ENCODE peak calls at places on chromosomes 2 and 18, in ten cellular contexts. E is astrocyte of the spinal cord, D is stomach, T is upper lobe of right lung, W is IMR-90, C is tibial nerve, M is brain microvascular endothelial cell, R is AG04450, U is cardiac fibroblast, N is testis. A is an unnamed sample.
A peak's percentile ranks its signal among the peaks of the same experiment; 100 is the strongest.

GRCh38 chr2:166458682-166459081 is 35.4 kb downstream of the SCN7A start:
- DNase-seq in E (no peak), D (no peak), T (no peak), W (no peak), C (no peak), M (no peak), R (no peak), U (no peak), N (no peak), A (no peak)

GRCh38 chr18:9539938-9540337 is 64.6 kb downstream of the RALBP1 start:
- DNase-seq in E (no peak), D (no peak), T (no peak), W (no peak), C (no peak), M (no peak), R (no peak), U (no peak), N (no peak), A (no peak)

GRCh38 chr18:74715865-74716712 is 118.4 kb downstream of the ZNF407 start:
- DNase-seq in E (no peak), D (no peak), T (no peak), W (no peak), C (no peak), M (no peak), R (no peak), U (no peak), N (no peak), A (no peak)

GRCh38 chr2:135984199-135985017 is 1.0 kb downstream of the DARS1 start:
- DNase-seq in E (no peak), D (no peak), T (no peak), W (no peak), C (no peak), M (no peak), R (no peak), U (no peak), N (no peak), A (no peak)

GRCh38 chr2:23312996-23313606 is 71.9 kb upstream of the KLHL29 start:
- DNase-seq in E (no peak), D (no peak), T (no peak), W (no peak), C (no peak), M (peak; percentile 16), R (no peak), U (peak; percentile 10), N (peak; percentile 46), A (no peak)

GRCh38 chr2:124666976-124667375 is 641.9 kb downstream of the CNTNAP5 start:
- DNase-seq in E (no peak), D (no peak), T (no peak), W (peak; percentile 24), C (no peak), M (no peak), R (no peak), U (no peak), N (no peak), A (no peak)

GRCh38 chr2:43841949-43842865 is 3.4 kb downstream of the ABCG8 start:
- DNase-seq in E (no peak), D (no peak), T (no peak), W (no peak), C (no peak), M (no peak), R (no peak), U (no peak), N (no peak), A (no peak)

GRCh38 chr2:169507698-169508097 is 1.8 kb upstream of the KLHL41 start:
- DNase-seq in E (peak; percentile 71), D (no peak), T (no peak), W (peak; percentile 78), C (no peak), M (no peak), R (no peak), U (peak; percentile 64), N (no peak), A (no peak)

GRCh38 chr2:139622691-139623090 is 842.5 kb upstream of the NXPH2 start:
- DNase-seq in E (no peak), D (no peak), T (no peak), W (no peak), C (no peak), M (no peak), R (no peak), U (no peak), N (no peak), A (no peak)

GRCh38 chr2:158806941-158807340 is 11.8 kb downstream of the DAPL1 start:
- DNase-seq in E (no peak), D (no peak), T (no peak), W (no peak), C (no peak), M (no peak), R (no peak), U (no peak), N (no peak), A (no peak)

GRCh38 chr18:23811176-23811575 is 121.9 kb downstream of the LAMA3 start:
- DNase-seq in E (no peak), D (no peak), T (no peak), W (no peak), C (no peak), M (no peak), R (no peak), U (no peak), N (no peak), A (no peak)

GRCh38 chr18:23819005-23819404 is 129.8 kb downstream of the LAMA3 start:
- DNase-seq in E (no peak), D (no peak), T (no peak), W (no peak), C (no peak), M (no peak), R (no peak), U (no peak), N (no peak), A (no peak)

GRCh38 chr18:23814977-23815614 is 125.8 kb downstream of the LAMA3 start:
- DNase-seq in E (no peak), D (no peak), T (no peak), W (no peak), C (no peak), M (no peak), R (no peak), U (no peak), N (peak; percentile 65), A (no peak)

GRCh38 chr18:23812566-23813440 is 123.5 kb downstream of the LAMA3 start:
- DNase-seq in E (peak; percentile 35), D (no peak), T (no peak), W (peak; percentile 19), C (no peak), M (no peak), R (no peak), U (peak; percentile 46), N (no peak), A (no peak)

GRCh38 chr18:23816740-23817139 is 127.5 kb downstream of the LAMA3 start:
- DNase-seq in E (no peak), D (no peak), T (no peak), W (no peak), C (no peak), M (no peak), R (no peak), U (no peak), N (no peak), A (no peak)
- TF ChIP-seq CTCF in E (no peak), D (no peak), T (no peak), W (no peak), C (no peak), M (no peak), R (no peak), U (no peak), N (no peak), A (no peak)

DNA sequence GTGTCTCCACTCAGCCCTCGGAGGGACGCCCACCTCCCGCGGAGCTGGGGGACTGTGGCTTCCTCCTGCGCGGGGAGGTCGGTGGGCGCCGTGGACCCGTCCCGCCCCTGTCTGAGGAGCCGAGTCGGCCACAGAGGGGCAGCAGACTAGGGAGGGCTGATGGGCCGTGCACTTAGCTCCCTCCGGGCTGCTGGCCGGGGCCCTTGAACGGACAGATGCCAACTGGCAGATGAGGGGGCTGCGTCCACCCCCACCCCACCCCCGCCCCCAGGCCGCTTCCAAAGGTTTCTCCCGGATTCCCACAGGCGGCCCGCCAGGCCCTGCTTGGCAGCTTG is 10.4 kb upstream of the UBE2F start:
- DNase-seq in E (no peak), D (no peak), T (no peak), W (no peak), C (no peak), M (no peak), R (no peak), U (no peak), N (no peak), A (no peak)
- H3K4me3 ChIP-seq in E (no peak overlapping the region), D (peak overlapping the region; percentile 29), T (peak overlapping the region; percentile 19), W (peak overlapping the region; percentile 24), C (peak overlapping the region; percentile 31), M (peak overlapping the region; percentile 20), R (peak overlapping the region; percentile 45), U (peak overlapping the region; percentile 21), N (peak overlapping the region; percentile 24), A (no peak overlapping the region)

DNA sequence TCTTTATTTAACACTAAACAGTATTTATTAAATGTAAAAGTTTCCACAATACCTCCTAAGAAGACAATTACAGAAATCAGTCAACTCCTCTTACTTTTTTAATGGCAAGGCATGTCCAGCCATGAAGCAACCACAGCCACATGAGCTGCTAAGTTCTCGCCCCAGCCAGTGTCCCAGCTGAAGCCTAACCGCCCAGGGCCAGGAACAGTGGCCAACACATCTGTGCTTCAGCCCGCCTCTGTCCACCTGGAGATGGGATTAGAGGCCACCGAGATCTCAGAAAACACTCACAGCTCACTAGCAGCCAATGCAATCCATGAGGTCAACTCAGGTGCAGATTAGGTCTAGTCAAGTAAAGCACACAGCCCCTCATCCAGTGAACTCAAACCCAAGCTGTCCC is 40.2 kb downstream of the PID1 start:
- DNase-seq in E (no peak), D (no peak), T (no peak), W (no peak), C (no peak), M (no peak), R (no peak), U (no peak), N (peak; percentile 37), A (no peak)
- TF ChIP-seq CTCF in E (no peak), D (no peak), T (no peak), W (no peak), C (no peak), M (no peak), R (no peak), U (no peak), N (no peak), A (no peak)

DNA sequence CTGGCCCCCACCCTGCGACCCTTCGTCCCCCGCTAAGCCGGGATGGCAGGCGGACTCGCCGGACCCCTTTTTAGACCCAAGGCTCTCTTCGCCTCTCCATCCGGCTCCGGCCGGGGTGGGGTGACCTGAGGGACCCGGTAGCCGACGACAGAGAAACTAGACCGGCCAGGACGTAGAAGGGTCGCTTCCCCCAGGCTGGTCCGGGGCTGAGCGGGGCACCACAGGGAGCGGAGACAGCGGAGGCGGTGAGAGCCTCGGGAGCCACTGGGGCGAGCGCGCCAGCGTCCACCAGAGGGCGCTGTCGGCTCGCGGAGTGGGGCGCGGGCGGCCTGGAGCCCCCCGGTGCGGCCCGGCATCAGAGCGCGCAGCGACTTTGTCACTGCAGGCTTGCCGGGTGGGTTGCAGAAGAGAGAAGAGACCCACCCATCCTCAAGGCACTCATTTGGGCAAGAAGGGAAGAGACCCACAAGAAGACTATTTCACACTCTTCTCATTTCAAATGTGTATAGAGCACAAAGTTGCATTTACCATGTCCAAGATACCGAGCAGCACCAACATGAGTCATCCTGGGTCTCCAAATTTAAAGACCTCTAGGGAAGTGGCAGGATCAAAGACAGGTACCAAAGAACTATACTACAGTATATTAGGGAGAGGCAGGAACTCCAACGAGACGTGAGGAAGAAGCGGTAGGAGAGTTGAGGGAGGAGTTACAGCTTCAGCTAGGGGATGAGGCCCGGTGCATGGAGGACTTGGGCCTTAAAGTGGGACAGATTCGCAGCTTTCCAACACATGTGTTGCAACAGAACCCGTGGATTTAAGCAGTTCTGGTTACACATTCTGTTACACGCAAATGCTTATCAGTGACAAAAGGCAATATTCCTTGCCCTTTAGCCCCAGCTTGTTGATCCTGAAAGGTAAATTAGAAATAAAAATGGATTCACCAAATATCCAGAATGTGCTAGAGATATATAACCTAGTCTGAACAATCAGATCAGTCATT is 7.6 kb upstream of the PRKCE start:
- DNase-seq in E (peak; percentile 43), D (peak; percentile 79), T (peak; percentile 88), W (peak; percentile 31), C (peak; percentile 37), M (no peak), R (no peak), U (peak; percentile 63), N (peak; percentile 70), A (peak; percentile 86)
- H3K4me3 ChIP-seq in E (peak overlapping the region; percentile 65), D (peak overlapping the region; percentile 60), T (peak overlapping the region; percentile 58), W (peak overlapping the region; percentile 67), C (peak overlapping the region; percentile 51), M (peak overlapping the region; percentile 61), R (peak overlapping the region; percentile 69), U (peak overlapping the region; percentile 58), N (peak overlapping the region; percentile 55), A (peak overlapping the region; percentile 56)

A was measured in Peyer's patch.